ENCODE peak calls at places on chromosomes 16 and 17, in seven cellular contexts. One of them, this sample, is unnamed.

GRCh38 chr17:17182601-17183136 is 23.5 kb downstream of the PLD6 start:
- DNase-seq in stomach: no peak
- DNase-seq in A549: no peak
- DNase-seq in K562: no peak
- DNase-seq in ovary: no peak
- DNase-seq in GM12878: no peak
- DNase-seq in transverse colon: no peak
- DNase-seq in this sample: no peak

GRCh38 chr16:5506021-5506420 is 408.4 kb upstream of the EEF2KMT start:
- DNase-seq in stomach: no peak
- DNase-seq in A549: no peak
- DNase-seq in K562: no peak
- DNase-seq in ovary: no peak
- DNase-seq in GM12878: no peak
- DNase-seq in transverse colon: no peak
- DNase-seq in this sample: no peak

GRCh38 chr17:27489045-27489715 is 32.9 kb downstream of the KSR1 start:
- DNase-seq in stomach: peak; percentile 50
- DNase-seq in A549: peak; percentile 67
- DNase-seq in K562: no peak
- DNase-seq in ovary: peak; percentile 69
- DNase-seq in GM12878: no peak
- DNase-seq in transverse colon: peak; percentile 59
- DNase-seq in this sample: peak; percentile 95

GRCh38 chr16:5005916-5006315 is 27.8 kb downstream of the NAGPA start:
- DNase-seq in stomach: no peak
- DNase-seq in A549: no peak
- DNase-seq in K562: no peak
- DNase-seq in ovary: no peak
- DNase-seq in GM12878: no peak
- DNase-seq in transverse colon: no peak
- DNase-seq in this sample: no peak

GRCh38 chr16:86064431-86065250 is 165.7 kb downstream of the IRF8 start:
- DNase-seq in stomach: no peak
- DNase-seq in A549: no peak
- DNase-seq in K562: no peak
- DNase-seq in ovary: no peak
- DNase-seq in GM12878: no peak
- DNase-seq in transverse colon: no peak
- DNase-seq in this sample: no peak

GRCh38 chr16:76956801-76957200 is 234.2 kb upstream of the MON1B start:
- DNase-seq in stomach: no peak
- DNase-seq in A549: no peak
- DNase-seq in K562: no peak
- DNase-seq in ovary: no peak
- DNase-seq in GM12878: no peak
- DNase-seq in transverse colon: no peak
- DNase-seq in this sample: no peak

GRCh38 chr17:4858068-4858879 is 25.1 kb downstream of the MINK1 start:
- DNase-seq in stomach: no peak
- DNase-seq in A549: no peak
- DNase-seq in K562: no peak
- DNase-seq in ovary: peak; percentile 48
- DNase-seq in GM12878: no peak
- DNase-seq in transverse colon: no peak
- DNase-seq in this sample: no peak

GRCh38 chr17:65283704-65284103 is 146.5 kb downstream of the RGS9 start:
- DNase-seq in stomach: no peak
- DNase-seq in A549: no peak
- DNase-seq in K562: no peak
- DNase-seq in ovary: no peak
- DNase-seq in GM12878: no peak
- DNase-seq in transverse colon: peak; percentile 70
- DNase-seq in this sample: no peak

GRCh38 chr16:85471469-85472431 is 141.4 kb upstream of the GSE1 start:
- DNase-seq in stomach: peak; percentile 71
- DNase-seq in A549: no peak
- DNase-seq in K562: peak; percentile 49
- DNase-seq in ovary: peak; percentile 73
- DNase-seq in GM12878: no peak
- DNase-seq in transverse colon: peak; percentile 67
- DNase-seq in this sample: no peak

GRCh38 chr17:7440823-7441174 is 1.5 kb downstream of the FGF11 start:
- DNase-seq in stomach: no peak
- DNase-seq in A549: no peak
- DNase-seq in K562: peak; percentile 67
- DNase-seq in ovary: no peak
- DNase-seq in GM12878: no peak
- DNase-seq in transverse colon: peak; percentile 28
- DNase-seq in this sample: no peak
- TF ChIP-seq EP300 in stomach: no peak
- TF ChIP-seq EP300 in A549: no peak
- TF ChIP-seq EP300 in K562: no peak
- TF ChIP-seq EP300 in ovary: no peak
- TF ChIP-seq EP300 in GM12878: peak; percentile 40
- TF ChIP-seq EP300 in transverse colon: no peak
- TF ChIP-seq EP300 in this sample: no peak

GRCh38 chr17:61794242-61794641 is 69.1 kb downstream of the BRIP1 start:
- DNase-seq in stomach: no peak
- DNase-seq in A549: no peak
- DNase-seq in K562: no peak
- DNase-seq in ovary: no peak
- DNase-seq in GM12878: no peak
- DNase-seq in transverse colon: no peak
- DNase-seq in this sample: no peak

GRCh38 chr17:61789872-61790271 is 73.5 kb downstream of the BRIP1 start:
- DNase-seq in stomach: no peak
- DNase-seq in A549: no peak
- DNase-seq in K562: no peak
- DNase-seq in ovary: no peak
- DNase-seq in GM12878: no peak
- DNase-seq in transverse colon: no peak
- DNase-seq in this sample: no peak

GRCh38 chr17:61795546-61795945 is 67.8 kb downstream of the BRIP1 start:
- DNase-seq in stomach: no peak
- DNase-seq in A549: no peak
- DNase-seq in K562: no peak
- DNase-seq in ovary: no peak
- DNase-seq in GM12878: no peak
- DNase-seq in transverse colon: no peak
- DNase-seq in this sample: no peak

GRCh38 chr17:61794792-61795191 is 68.5 kb downstream of the BRIP1 start:
- DNase-seq in stomach: no peak
- DNase-seq in A549: no peak
- DNase-seq in K562: no peak
- DNase-seq in ovary: no peak
- DNase-seq in GM12878: no peak
- DNase-seq in transverse colon: no peak
- DNase-seq in this sample: no peak

GRCh38 chr17:61793565-61793964 is 69.8 kb downstream of the BRIP1 start:
- DNase-seq in stomach: no peak
- DNase-seq in A549: no peak
- DNase-seq in K562: no peak
- DNase-seq in ovary: no peak
- DNase-seq in GM12878: no peak
- DNase-seq in transverse colon: no peak
- DNase-seq in this sample: no peak
- TF ChIP-seq EP300 in stomach: no peak
- TF ChIP-seq EP300 in A549: no peak
- TF ChIP-seq EP300 in K562: no peak
- TF ChIP-seq EP300 in ovary: no peak
- TF ChIP-seq EP300 in GM12878: no peak
- TF ChIP-seq EP300 in transverse colon: no peak
- TF ChIP-seq EP300 in this sample: no peak

DNA sequence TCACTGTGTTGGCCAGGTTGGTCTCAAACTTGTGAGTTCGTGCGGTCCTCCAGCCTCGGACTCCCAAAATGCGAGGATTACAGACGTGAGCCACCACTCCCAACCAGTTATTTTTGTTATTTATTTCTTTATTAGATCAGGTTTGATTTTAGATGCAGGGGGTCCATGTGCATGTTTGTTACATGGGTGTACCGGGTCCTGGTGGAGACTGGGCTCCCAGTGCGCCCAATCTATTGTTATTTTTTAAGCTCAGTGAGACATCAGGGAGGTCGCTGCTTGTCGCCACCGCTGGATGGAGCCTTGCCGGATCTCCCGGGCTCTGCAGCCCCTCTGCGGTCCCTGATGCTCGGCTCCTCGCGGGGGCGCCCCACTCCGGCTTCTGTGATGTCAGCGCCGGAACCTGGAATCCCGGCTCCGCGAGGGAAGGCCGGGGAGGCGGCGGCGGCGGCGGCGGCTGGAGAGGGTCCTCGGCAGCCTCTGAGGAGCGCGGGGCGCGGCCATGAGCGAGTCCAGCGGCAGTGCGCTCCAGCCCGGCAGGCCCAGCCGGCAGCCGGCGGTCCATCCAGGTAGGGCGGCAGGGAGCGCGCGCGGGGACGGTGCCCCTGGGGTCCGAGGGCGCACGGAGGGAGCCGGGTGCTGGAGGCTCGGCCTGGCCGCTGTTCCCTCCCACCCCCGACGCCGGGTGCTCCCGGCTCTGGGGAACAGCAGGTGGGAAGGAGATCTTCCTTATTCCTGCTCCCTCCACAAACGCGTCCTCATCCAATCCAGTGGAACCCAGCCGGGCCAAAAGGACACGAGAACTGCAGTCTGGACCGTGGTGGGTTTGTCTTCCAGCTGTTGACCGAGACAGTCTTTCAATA is at the start of gene TMC7:
- DNase-seq in stomach: peak; percentile 83
- DNase-seq in A549: peak; percentile 92
- DNase-seq in K562: peak; percentile 92
- DNase-seq in ovary: peak; percentile 28
- DNase-seq in GM12878: no peak
- DNase-seq in transverse colon: peak; percentile 90
- DNase-seq in this sample: no peak
- TF ChIP-seq EP300 in stomach: no peak
- TF ChIP-seq EP300 in A549: no peak
- TF ChIP-seq EP300 in K562: peak; percentile 21
- TF ChIP-seq EP300 in ovary: no peak
- TF ChIP-seq EP300 in GM12878: no peak
- TF ChIP-seq EP300 in transverse colon: no peak
- TF ChIP-seq EP300 in this sample: no peak

GRCh38 chr17:45368661-45369060 is 51.8 kb upstream of the MAP3K14 start:
- DNase-seq in stomach: no peak
- DNase-seq in A549: no peak
- DNase-seq in K562: no peak
- DNase-seq in ovary: no peak
- DNase-seq in GM12878: no peak
- DNase-seq in transverse colon: no peak
- DNase-seq in this sample: no peak
- TF ChIP-seq EP300 in stomach: no peak
- TF ChIP-seq EP300 in A549: no peak
- TF ChIP-seq EP300 in K562: no peak
- TF ChIP-seq EP300 in ovary: no peak
- TF ChIP-seq EP300 in GM12878: no peak
- TF ChIP-seq EP300 in transverse colon: no peak
- TF ChIP-seq EP300 in this sample: no peak

GRCh38 chr16:89375686-89376085 is 114.7 kb downstream of the ANKRD11 start:
- DNase-seq in stomach: no peak
- DNase-seq in A549: no peak
- DNase-seq in K562: no peak
- DNase-seq in ovary: no peak
- DNase-seq in GM12878: no peak
- DNase-seq in transverse colon: no peak
- DNase-seq in this sample: no peak

GRCh38 chr16:89377446-89377838 is 112.9 kb downstream of the ANKRD11 start:
- DNase-seq in stomach: no peak
- DNase-seq in A549: no peak
- DNase-seq in K562: no peak
- DNase-seq in ovary: no peak
- DNase-seq in GM12878: no peak
- DNase-seq in transverse colon: no peak
- DNase-seq in this sample: no peak

GRCh38 chr16:89378947-89379771 is 111.2 kb downstream of the ANKRD11 start:
- DNase-seq in stomach: no peak
- DNase-seq in A549: no peak
- DNase-seq in K562: no peak
- DNase-seq in ovary: peak; percentile 62
- DNase-seq in GM12878: no peak
- DNase-seq in transverse colon: no peak
- DNase-seq in this sample: no peak

GRCh38 chr16:89375021-89375420 is 115.3 kb downstream of the ANKRD11 start:
- DNase-seq in stomach: no peak
- DNase-seq in A549: no peak
- DNase-seq in K562: no peak
- DNase-seq in ovary: no peak
- DNase-seq in GM12878: no peak
- DNase-seq in transverse colon: no peak
- DNase-seq in this sample: no peak

GRCh38 chr16:89376812-89377445 is 113.4 kb downstream of the ANKRD11 start:
- DNase-seq in stomach: no peak
- DNase-seq in A549: no peak
- DNase-seq in K562: peak; percentile 20
- DNase-seq in ovary: no peak
- DNase-seq in GM12878: no peak
- DNase-seq in transverse colon: no peak
- DNase-seq in this sample: no peak
- TF ChIP-seq EP300 in stomach: no peak
- TF ChIP-seq EP300 in A549: no peak
- TF ChIP-seq EP300 in K562: no peak
- TF ChIP-seq EP300 in ovary: no peak
- TF ChIP-seq EP300 in GM12878: no peak
- TF ChIP-seq EP300 in transverse colon: no peak
- TF ChIP-seq EP300 in this sample: no peak

GRCh38 chr17:19539841-19540311 is 6.2 kb downstream of the SLC47A1 start:
- DNase-seq in stomach: no peak
- DNase-seq in A549: no peak
- DNase-seq in K562: no peak
- DNase-seq in ovary: no peak
- DNase-seq in GM12878: no peak
- DNase-seq in transverse colon: no peak
- DNase-seq in this sample: no peak

GRCh38 chr17:19540706-19541370 is 7.2 kb downstream of the SLC47A1 start:
- DNase-seq in stomach: no peak
- DNase-seq in A549: no peak
- DNase-seq in K562: no peak
- DNase-seq in ovary: no peak
- DNase-seq in GM12878: no peak
- DNase-seq in transverse colon: no peak
- DNase-seq in this sample: no peak

GRCh38 chr17:19539040-19539399 is 5.4 kb downstream of the SLC47A1 start:
- DNase-seq in stomach: no peak
- DNase-seq in A549: no peak
- DNase-seq in K562: no peak
- DNase-seq in ovary: no peak
- DNase-seq in GM12878: no peak
- DNase-seq in transverse colon: no peak
- DNase-seq in this sample: no peak

GRCh38 chr17:19537116-19537515 is 3.5 kb downstream of the SLC47A1 start:
- DNase-seq in stomach: no peak
- DNase-seq in A549: no peak
- DNase-seq in K562: no peak
- DNase-seq in ovary: no peak
- DNase-seq in GM12878: no peak
- DNase-seq in transverse colon: no peak
- DNase-seq in this sample: no peak

GRCh38 chr17:19538095-19539039 is 4.7 kb downstream of the SLC47A1 start:
- DNase-seq in stomach: no peak
- DNase-seq in A549: no peak
- DNase-seq in K562: no peak
- DNase-seq in ovary: no peak
- DNase-seq in GM12878: no peak
- DNase-seq in transverse colon: peak; percentile 38
- DNase-seq in this sample: no peak
- TF ChIP-seq EP300 in stomach: no peak
- TF ChIP-seq EP300 in A549: no peak
- TF ChIP-seq EP300 in K562: no peak
- TF ChIP-seq EP300 in ovary: no peak
- TF ChIP-seq EP300 in GM12878: no peak
- TF ChIP-seq EP300 in transverse colon: no peak
- TF ChIP-seq EP300 in this sample: no peak